ENCODE peak calls at places on chromosomes 1 and 21, in seven cellular contexts. T is OCI-LY7; V is astrocyte; M is CD8-positive, alpha-beta T cell; K is Peyer's patch; Z is DND-41; S is brain microvascular endothelial cell. J is an unnamed sample.

GRCh38 chr1:169049258-169049936 is 57.1 kb upstream of the ATP1B1 start:
- DNase-seq in T (no peak), S (no peak), V (no peak), K (no peak), M (no peak), Z (no peak), J (no peak)

GRCh38 chr1:11492235-11492634 is 13.3 kb downstream of the DISP3 start:
- DNase-seq in T (no peak), M (no peak), Z (no peak), S (no peak), V (no peak), K (no peak), J (no peak)

GRCh38 chr21:33127154-33127893 is 57.4 kb downstream of the OLIG1 start:
- DNase-seq in Z (peak), K (peak), V (peak), S (peak), T (peak), M (peak), J (peak)

GRCh38 chr1:160726498-160727391 is 12.3 kb upstream of the SLAMF7 start:
- DNase-seq in T (peak), M (peak), Z (peak), S (peak), V (peak), K (peak), J (peak)

GRCh38 chr1:28526886-28527285 is 21.0 kb downstream of the RCC1 start:
- DNase-seq in V (peak), T (no peak), M (no peak), Z (no peak), S (no peak), K (no peak), J (no peak)

GRCh38 chr1:183699643-183700160 is 46.6 kb upstream of the APOBEC4 start:
- DNase-seq in S (peak), M (no peak), Z (no peak), K (no peak), T (no peak), V (peak), J (no peak)

GRCh38 chr21:45818904-45819285 is 162.7 kb upstream of the COL6A1 start:
- DNase-seq in M (peak), T (no peak), K (no peak), S (peak), V (peak), Z (peak), J (peak)

GRCh38 chr1:6275826-6276764 is 15.2 kb upstream of the GPR153 start:
- DNase-seq in S (peak), M (no peak), V (peak), T (no peak), Z (no peak), K (peak), J (no peak)

GRCh38 chr1:207703712-207704111 is 48.1 kb upstream of the CD46 start:
- DNase-seq in S (no peak), V (no peak), T (no peak), K (no peak), Z (no peak), M (no peak), J (no peak)

GRCh38 chr1:229022595-229023350 is 248.1 kb upstream of the RAB4A start:
- DNase-seq in V (no peak), T (no peak), K (no peak), S (no peak), Z (no peak), M (no peak), J (peak)

GRCh38 chr1:19047373-19047772 is 90.9 kb upstream of the IFFO2 start:
- DNase-seq in S (no peak), K (no peak), V (no peak), Z (no peak), T (no peak), M (no peak), J (no peak)

GRCh38 chr1:241817331-241817792 is 30.6 kb upstream of the EXO1 start:
- DNase-seq in S (no peak), M (no peak), T (no peak), Z (no peak), K (no peak), V (peak), J (no peak)

GRCh38 chr1:7885513-7886298 is 32.8 kb upstream of the UTS2 start:
- DNase-seq in T (peak), V (no peak), K (peak), M (peak), S (no peak), Z (peak), J (no peak)

GRCh38 chr1:97105531-97105930 is 383.9 kb downstream of the PTBP2 start:
- DNase-seq in V (no peak), Z (no peak), K (no peak), M (no peak), T (no peak), S (no peak), J (no peak)

GRCh38 chr1:167763525-167764220 is 41.9 kb downstream of the MPZL1 start:
- DNase-seq in Z (no peak), V (peak), T (no peak), M (no peak), S (no peak), K (no peak), J (peak)

GRCh38 chr1:165355221-165355976 is 1.1 kb downstream of the LMX1A start:
- DNase-seq in M (no peak), Z (no peak), V (no peak), T (no peak), S (no peak), K (no peak), J (no peak)

GRCh38 chr1:61246001-61246400 is 163.6 kb downstream of the NFIA start:
- DNase-seq in Z (no peak), T (no peak), M (no peak), K (no peak), V (no peak), S (no peak), J (no peak)

GRCh38 chr1:13935336-13935735 is 235.3 kb downstream of the PRDM2 start:
- DNase-seq in Z (no peak), V (no peak), K (no peak), T (no peak), S (no peak), M (no peak), J (no peak)

GRCh38 chr1:92095868-92096267 is 15.7 kb downstream of the BTBD8 start:
- DNase-seq in S (no peak), M (no peak), V (no peak), K (no peak), Z (no peak), T (no peak), J (peak)

GRCh38 chr1:23167353-23168078 is 1.1 kb downstream of the LUZP1 start:
- DNase-seq in S (peak), T (peak), M (peak), K (peak), Z (peak), V (peak), J (peak)

GRCh38 chr1:11211925-11212587 is 22.9 kb downstream of the ANGPTL7 start:
- DNase-seq in V (no peak), Z (no peak), K (no peak), M (no peak), S (no peak), T (no peak), J (no peak)

GRCh38 chr1:167059045-167059728 is 31.0 kb downstream of the GPA33 start:
- DNase-seq in Z (peak), V (peak), M (peak), S (peak), T (peak), K (peak), J (no peak)

GRCh38 chr1:103367186-103367585 is 158.3 kb upstream of the RNPC3 start:
- DNase-seq in K (no peak), S (no peak), M (no peak), Z (no peak), T (no peak), V (no peak), J (no peak)

GRCh38 chr1:30750751-30751291 is 6.8 kb downstream of the LAPTM5 start:
- DNase-seq in K (peak), S (no peak), Z (peak), T (peak), M (no peak), V (no peak), J (no peak)

GRCh38 chr1:112263464-112263863 is 132.6 kb upstream of the CTTNBP2NL start:
- DNase-seq in T (no peak), V (peak), S (peak), Z (no peak), M (no peak), K (no peak), J (no peak)

GRCh38 chr1:59967141-59967697 is 40.6 kb upstream of the CYP2J2 start:
- DNase-seq in K (no peak), V (peak), Z (no peak), M (no peak), T (no peak), S (no peak), J (no peak)

GRCh38 chr1:244104309-244105060 is 53.4 kb downstream of the ZBTB18 start:
- DNase-seq in V (peak), S (peak), M (no peak), K (no peak), Z (no peak), T (no peak), J (no peak)

GRCh38 chr1:118986839-118987430 is 1.2 kb downstream of the TBX15 start:
- DNase-seq in S (no peak), M (no peak), V (no peak), T (no peak), K (no peak), Z (no peak), J (no peak)

GRCh38 chr1:172993640-172994039 is 57.1 kb downstream of the TNFSF18 start:
- DNase-seq in Z (no peak), V (peak), K (no peak), T (no peak), M (no peak), S (no peak), J (no peak)

GRCh38 chr1:89126602-89127001 is 688 bp upstream of the GBP2 start:
- DNase-seq in T (no peak), K (no peak), M (peak), Z (no peak), S (no peak), V (peak), J (no peak)

GRCh38 chr1:161114556-161114955 is 3.3 kb downstream of the PFDN2 start:
- DNase-seq in S (no peak), T (no peak), M (no peak), K (no peak), V (no peak), Z (no peak), J (no peak)

DNA sequence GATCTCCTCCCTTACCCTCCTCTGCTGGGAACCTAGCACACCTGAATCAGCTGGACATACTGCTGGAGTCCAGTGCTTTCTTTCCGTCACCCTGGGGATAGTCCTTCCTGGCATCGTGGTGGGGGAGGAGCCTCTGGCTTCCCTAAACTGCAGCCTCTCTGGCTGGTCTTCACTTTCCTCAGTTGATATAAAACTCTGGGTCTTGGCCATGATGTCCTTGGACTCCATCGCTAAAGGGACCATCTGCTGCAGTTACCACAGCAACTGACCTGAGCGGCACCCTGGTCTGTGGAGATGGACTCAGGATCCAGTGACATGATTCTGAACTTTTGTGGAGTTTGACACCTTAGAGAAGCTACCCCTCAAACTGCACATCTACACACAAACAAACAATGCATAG is 22.8 kb downstream of the PARS2 start:
- DNase-seq in M (no peak), T (no peak), S (no peak), V (no peak), Z (no peak), K (no peak), J (no peak)
- H3K4me3 ChIP-seq in M (no peak), T (no peak), S (no peak), V (no peak), Z (no peak), K (no peak), J (no peak)

GRCh38 chr1:85289848-85290335 is 13.5 kb upstream of the BCL10 start:
- DNase-seq in M (no peak), V (no peak), K (no peak), T (peak), Z (no peak), S (no peak), J (no peak)
- H3K4me3 ChIP-seq in M (no peak), V (no peak), K (no peak), T (peak), Z (no peak), S (no peak), J (no peak)

GRCh38 chr1:155254228-155254713 is 1.0 kb downstream of the ENTREP3 start:
- DNase-seq in S (no peak), K (no peak), V (no peak), M (no peak), T (no peak), Z (peak), J (no peak)

GRCh38 chr1:155253797-155254196 is 1.5 kb downstream of the ENTREP3 start:
- DNase-seq in K (no peak), S (no peak), V (no peak), T (no peak), M (no peak), Z (no peak), J (no peak)

GRCh38 chr1:155251566-155251965 is 3.7 kb downstream of the ENTREP3 start:
- DNase-seq in Z (no peak), V (no peak), K (no peak), T (no peak), M (no peak), S (no peak), J (no peak)

GRCh38 chr1:155254714-155255242 is 505 bp downstream of the ENTREP3 start:
- DNase-seq in S (no peak), M (no peak), K (no peak), T (no peak), Z (peak), V (no peak), J (no peak)

GRCh38 chr1:155253208-155253607 is 2.1 kb downstream of the ENTREP3 start:
- DNase-seq in K (no peak), S (no peak), V (no peak), M (no peak), T (no peak), Z (no peak), J (no peak)
- H3K4me3 ChIP-seq in K (no peak), S (peak), V (peak), M (no peak), T (peak), Z (no peak), J (no peak)

DNA sequence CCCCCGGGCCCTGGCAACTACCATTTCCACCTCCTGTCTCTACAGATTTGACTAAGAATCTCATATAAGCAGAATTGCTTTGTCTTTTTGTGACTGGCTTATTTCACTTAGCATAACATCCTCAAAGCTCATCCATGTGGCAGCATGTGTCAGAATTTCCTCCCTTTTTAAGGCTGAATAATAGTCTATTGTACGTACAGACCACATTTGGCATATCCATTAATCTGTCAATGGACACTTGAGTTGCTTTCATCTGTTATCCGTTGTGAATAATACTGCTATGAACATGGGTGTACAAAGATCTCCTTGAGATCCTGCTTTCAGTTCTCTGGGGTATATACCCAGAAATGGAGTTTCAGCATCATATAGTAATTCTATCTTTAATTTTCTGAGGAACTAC is 24.0 kb downstream of the SPATA21 start:
- DNase-seq in K (no peak), T (no peak), V (no peak), M (no peak), S (no peak), Z (no peak), J (no peak)
- H3K4me3 ChIP-seq in K (no peak), T (no peak), V (no peak), M (no peak), S (no peak), Z (no peak), J (no peak)

DNA sequence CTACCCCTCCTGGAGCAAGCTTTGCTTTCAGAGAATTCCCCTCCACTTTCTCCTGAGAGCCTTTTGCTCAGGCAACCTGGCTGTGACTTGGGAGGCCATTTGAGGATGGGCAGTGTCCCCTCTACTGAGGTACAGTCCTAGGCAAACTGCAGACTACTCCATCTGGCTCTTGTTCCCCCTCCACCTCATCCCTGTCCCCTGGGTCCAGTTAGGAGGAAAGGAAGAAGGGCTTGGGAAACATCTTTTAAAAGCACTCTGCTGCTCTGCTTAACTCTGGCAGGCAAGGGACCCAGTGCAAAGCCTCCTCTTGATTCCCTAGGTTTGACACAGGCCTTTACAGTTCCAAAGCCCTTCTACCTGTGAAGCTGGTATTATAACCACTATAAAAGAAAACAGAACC is 108.2 kb downstream of the NAV1 start:
- DNase-seq in M (no peak), Z (no peak), S (no peak), K (no peak), V (no peak), T (no peak), J (no peak)
- H3K4me3 ChIP-seq in M (no peak), Z (no peak), S (peak), K (no peak), V (peak), T (no peak), J (no peak)